ENCODE peak calls at places on chromosomes 12 and 14, in six cellular contexts. One of them, this sample, is unnamed. For H3K27me3, the result is how much of the 10 kb centered on the place peaks cover.

GRCh38 chr12:107411792-107412535 is 273.6 kb upstream of the PWP1 start:
- DNase-seq in breast epithelium: no peak
- DNase-seq in Panc1: no peak
- DNase-seq in transverse colon: no peak
- DNase-seq in vagina: no peak
- DNase-seq in endothelial cell of umbilical vein: no peak
- DNase-seq in this sample: no peak

GRCh38 chr12:46470975-46471374 is 98.4 kb upstream of the SLC38A2 start:
- DNase-seq in breast epithelium: no peak
- DNase-seq in Panc1: no peak
- DNase-seq in transverse colon: no peak
- DNase-seq in vagina: no peak
- DNase-seq in endothelial cell of umbilical vein: no peak
- DNase-seq in this sample: no peak

GRCh38 chr12:100473050-100473715 is 483 bp upstream of the NR1H4 start:
- DNase-seq in breast epithelium: no peak
- DNase-seq in Panc1: no peak
- DNase-seq in transverse colon: no peak
- DNase-seq in vagina: no peak
- DNase-seq in endothelial cell of umbilical vein: no peak
- DNase-seq in this sample: no peak

GRCh38 chr14:34324363-34324795 is 137.7 kb downstream of the SPTSSA start:
- DNase-seq in breast epithelium: no peak
- DNase-seq in Panc1: no peak
- DNase-seq in transverse colon: peak
- DNase-seq in vagina: no peak
- DNase-seq in endothelial cell of umbilical vein: peak
- DNase-seq in this sample: no peak

GRCh38 chr14:64766430-64767151 is 62.4 kb downstream of the PLEKHG3 start:
- DNase-seq in breast epithelium: no peak
- DNase-seq in Panc1: no peak
- DNase-seq in transverse colon: no peak
- DNase-seq in vagina: no peak
- DNase-seq in endothelial cell of umbilical vein: no peak
- DNase-seq in this sample: peak

GRCh38 chr12:105793421-105793820 is 345.3 kb downstream of the NUAK1 start:
- DNase-seq in breast epithelium: no peak
- DNase-seq in Panc1: no peak
- DNase-seq in transverse colon: no peak
- DNase-seq in vagina: no peak
- DNase-seq in endothelial cell of umbilical vein: no peak
- DNase-seq in this sample: no peak

GRCh38 chr14:89625208-89625987 is 208.4 kb upstream of the FOXN3 start:
- DNase-seq in breast epithelium: no peak
- DNase-seq in Panc1: no peak
- DNase-seq in transverse colon: no peak
- DNase-seq in vagina: no peak
- DNase-seq in endothelial cell of umbilical vein: no peak
- DNase-seq in this sample: no peak

GRCh38 chr12:24894869-24895268 is 54.0 kb downstream of the BCAT1 start:
- DNase-seq in breast epithelium: no peak
- DNase-seq in Panc1: no peak
- DNase-seq in transverse colon: no peak
- DNase-seq in vagina: no peak
- DNase-seq in endothelial cell of umbilical vein: peak
- DNase-seq in this sample: no peak

GRCh38 chr14:76950043-76951020 is 78.2 kb downstream of the IRF2BPL start:
- DNase-seq in breast epithelium: no peak
- DNase-seq in Panc1: no peak
- DNase-seq in transverse colon: no peak
- DNase-seq in vagina: no peak
- DNase-seq in endothelial cell of umbilical vein: peak
- DNase-seq in this sample: no peak

GRCh38 chr14:64137657-64138290 is 156.4 kb downstream of the ESR2 start:
- DNase-seq in breast epithelium: no peak
- DNase-seq in Panc1: no peak
- DNase-seq in transverse colon: no peak
- DNase-seq in vagina: no peak
- DNase-seq in endothelial cell of umbilical vein: peak
- DNase-seq in this sample: no peak

GRCh38 chr12:108308432-108308831 is 30.7 kb downstream of the CMKLR1 start:
- DNase-seq in breast epithelium: no peak
- DNase-seq in Panc1: no peak
- DNase-seq in transverse colon: no peak
- DNase-seq in vagina: no peak
- DNase-seq in endothelial cell of umbilical vein: no peak
- DNase-seq in this sample: no peak

GRCh38 chr12:111635524-111635923 is 36.4 kb upstream of the ATXN2 start:
- DNase-seq in breast epithelium: no peak
- DNase-seq in Panc1: no peak
- DNase-seq in transverse colon: no peak
- DNase-seq in vagina: no peak
- DNase-seq in endothelial cell of umbilical vein: no peak
- DNase-seq in this sample: peak

GRCh38 chr12:109435428-109436180 is 41.5 kb downstream of the KCTD10 start:
- DNase-seq in breast epithelium: no peak
- DNase-seq in Panc1: no peak
- DNase-seq in transverse colon: no peak
- DNase-seq in vagina: no peak
- DNase-seq in endothelial cell of umbilical vein: no peak
- DNase-seq in this sample: no peak

GRCh38 chr14:101351146-101351545 is 210.1 kb upstream of the DIO3 start:
- DNase-seq in breast epithelium: no peak
- DNase-seq in Panc1: no peak
- DNase-seq in transverse colon: no peak
- DNase-seq in vagina: no peak
- DNase-seq in endothelial cell of umbilical vein: no peak
- DNase-seq in this sample: no peak

GRCh38 chr12:67052981-67053380 is 216.2 kb upstream of the CAND1 start:
- DNase-seq in breast epithelium: no peak
- DNase-seq in Panc1: no peak
- DNase-seq in transverse colon: no peak
- DNase-seq in vagina: no peak
- DNase-seq in endothelial cell of umbilical vein: no peak
- DNase-seq in this sample: no peak

GRCh38 chr14:105026789-105027563 is 6.1 kb upstream of the CDCA4 start:
- DNase-seq in breast epithelium: no peak
- DNase-seq in Panc1: no peak
- DNase-seq in transverse colon: no peak
- DNase-seq in vagina: no peak
- DNase-seq in endothelial cell of umbilical vein: no peak
- DNase-seq in this sample: no peak

GRCh38 chr12:117311-117710 is 50.7 kb downstream of the IQSEC3 start:
- DNase-seq in breast epithelium: no peak
- DNase-seq in Panc1: no peak
- DNase-seq in transverse colon: no peak
- DNase-seq in vagina: no peak
- DNase-seq in endothelial cell of umbilical vein: no peak
- DNase-seq in this sample: peak

GRCh38 chr12:131116437-131117117 is 162.9 kb downstream of the ADGRD1 start:
- DNase-seq in breast epithelium: peak
- DNase-seq in Panc1: no peak
- DNase-seq in transverse colon: no peak
- DNase-seq in vagina: no peak
- DNase-seq in endothelial cell of umbilical vein: no peak
- DNase-seq in this sample: peak

GRCh38 chr12:132471011-132471857 is 18.7 kb upstream of the FBRSL1 start:
- DNase-seq in breast epithelium: no peak
- DNase-seq in Panc1: no peak
- DNase-seq in transverse colon: peak
- DNase-seq in vagina: no peak
- DNase-seq in endothelial cell of umbilical vein: no peak
- DNase-seq in this sample: peak

GRCh38 chr14:37143500-37143874 is 28.9 kb downstream of the SLC25A21 start:
- DNase-seq in breast epithelium: no peak
- DNase-seq in Panc1: no peak
- DNase-seq in transverse colon: no peak
- DNase-seq in vagina: no peak
- DNase-seq in endothelial cell of umbilical vein: no peak
- DNase-seq in this sample: no peak

GRCh38 chr14:88983755-88984154 is 159.3 kb downstream of the TTC8 start:
- DNase-seq in breast epithelium: no peak
- DNase-seq in Panc1: no peak
- DNase-seq in transverse colon: no peak
- DNase-seq in vagina: no peak
- DNase-seq in endothelial cell of umbilical vein: no peak
- DNase-seq in this sample: no peak

GRCh38 chr12:71551529-71551928 is 111.9 kb downstream of the LGR5 start:
- DNase-seq in breast epithelium: no peak
- DNase-seq in Panc1: no peak
- DNase-seq in transverse colon: no peak
- DNase-seq in vagina: no peak
- DNase-seq in endothelial cell of umbilical vein: peak
- DNase-seq in this sample: no peak

GRCh38 chr14:33516898-33517436 is 433.9 kb downstream of the EGLN3 start:
- DNase-seq in breast epithelium: no peak
- DNase-seq in Panc1: no peak
- DNase-seq in transverse colon: no peak
- DNase-seq in vagina: no peak
- DNase-seq in endothelial cell of umbilical vein: no peak
- DNase-seq in this sample: no peak

GRCh38 chr12:112122823-112123690 is 2.3 kb upstream of the TRAFD1 start:
- DNase-seq in breast epithelium: no peak
- DNase-seq in Panc1: no peak
- DNase-seq in transverse colon: no peak
- DNase-seq in vagina: no peak
- DNase-seq in endothelial cell of umbilical vein: no peak
- DNase-seq in this sample: no peak

GRCh38 chr12:6334940-6335450 is 6.9 kb downstream of the TNFRSF1A start:
- DNase-seq in breast epithelium: no peak
- DNase-seq in Panc1: no peak
- DNase-seq in transverse colon: peak
- DNase-seq in vagina: no peak
- DNase-seq in endothelial cell of umbilical vein: no peak
- DNase-seq in this sample: peak

GRCh38 chr12:56315256-56315625 is 547 bp downstream of the CNPY2 start:
- DNase-seq in breast epithelium: no peak
- DNase-seq in Panc1: no peak
- DNase-seq in transverse colon: peak
- DNase-seq in vagina: no peak
- DNase-seq in endothelial cell of umbilical vein: no peak
- DNase-seq in this sample: no peak

GRCh38 chr12:6903712-6904111 is 910 bp upstream of the LRRC23 start:
- DNase-seq in breast epithelium: no peak
- DNase-seq in Panc1: no peak
- DNase-seq in transverse colon: no peak
- DNase-seq in vagina: no peak
- DNase-seq in endothelial cell of umbilical vein: no peak
- DNase-seq in this sample: no peak

GRCh38 chr12:9673404-9674225 is 4.1 kb downstream of the CLEC2D start:
- DNase-seq in breast epithelium: no peak
- DNase-seq in Panc1: no peak
- DNase-seq in transverse colon: peak
- DNase-seq in vagina: no peak
- DNase-seq in endothelial cell of umbilical vein: peak
- DNase-seq in this sample: peak
- TF ChIP-seq POLR2AphosphoS5 in breast epithelium: no peak
- TF ChIP-seq POLR2AphosphoS5 in Panc1: no peak
- TF ChIP-seq POLR2AphosphoS5 in transverse colon: no peak
- TF ChIP-seq POLR2AphosphoS5 in vagina: no peak
- TF ChIP-seq POLR2AphosphoS5 in endothelial cell of umbilical vein: peak
- TF ChIP-seq POLR2AphosphoS5 in this sample: peak

DNA sequence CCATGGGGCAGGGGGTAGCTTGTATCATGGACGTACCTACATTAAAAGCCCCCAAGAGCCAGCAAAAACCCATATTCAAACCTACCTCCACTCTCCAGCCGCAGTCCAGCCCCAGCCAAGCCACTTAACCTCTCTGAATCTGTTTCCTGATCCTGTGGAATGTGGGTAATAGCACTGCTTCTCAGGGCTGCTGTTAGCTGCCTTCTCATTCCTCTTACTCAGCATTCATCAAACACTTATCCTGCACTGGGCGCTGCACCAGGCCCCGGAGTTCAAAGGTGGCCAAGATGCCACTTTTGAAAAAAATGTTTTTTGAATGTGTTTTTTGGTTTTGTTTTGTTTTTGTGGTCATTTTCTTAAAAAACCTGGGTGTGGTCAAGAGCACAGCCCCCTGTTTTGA is 237.4 kb downstream of the CHST11 start:
- DNase-seq in breast epithelium: no peak
- DNase-seq in Panc1: no peak
- DNase-seq in transverse colon: no peak
- DNase-seq in vagina: no peak
- DNase-seq in endothelial cell of umbilical vein: peak
- DNase-seq in this sample: no peak
- H3K27me3 ChIP-seq in breast epithelium: under half
- H3K27me3 ChIP-seq in Panc1: under half
- H3K27me3 ChIP-seq in transverse colon: under half
- H3K27me3 ChIP-seq in vagina: under half
- H3K27me3 ChIP-seq in endothelial cell of umbilical vein: under half
- H3K27me3 ChIP-seq in this sample: under half

DNA sequence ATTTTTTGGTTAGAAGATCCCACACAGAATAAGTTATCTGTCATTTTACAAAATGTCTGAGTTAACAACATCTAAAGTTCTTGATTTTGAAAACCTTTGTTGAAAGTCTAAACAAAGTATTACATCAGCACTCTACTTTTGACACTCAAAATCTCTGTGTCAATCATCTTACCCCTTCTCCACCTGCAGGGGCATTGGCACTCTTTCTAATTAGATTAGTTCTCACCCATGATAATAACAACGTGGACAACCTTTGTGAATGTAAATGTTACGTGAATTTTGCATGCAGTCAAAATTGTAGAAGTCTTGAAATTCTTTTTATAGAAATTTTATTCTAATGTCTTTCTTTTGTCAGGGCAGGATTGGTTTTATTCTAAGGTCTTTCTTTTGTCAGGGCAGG is 33.5 kb upstream of the PPFIA2 start:
- DNase-seq in breast epithelium: no peak
- DNase-seq in Panc1: no peak
- DNase-seq in transverse colon: no peak
- DNase-seq in vagina: no peak
- DNase-seq in endothelial cell of umbilical vein: no peak
- DNase-seq in this sample: no peak
- TF ChIP-seq POLR2AphosphoS5 in breast epithelium: no peak
- TF ChIP-seq POLR2AphosphoS5 in Panc1: no peak
- TF ChIP-seq POLR2AphosphoS5 in transverse colon: no peak
- TF ChIP-seq POLR2AphosphoS5 in vagina: no peak
- TF ChIP-seq POLR2AphosphoS5 in endothelial cell of umbilical vein: no peak
- TF ChIP-seq POLR2AphosphoS5 in this sample: no peak

GRCh38 chr14:97445367-97445766 is 648.2 kb downstream of the VRK1 start:
- DNase-seq in breast epithelium: no peak
- DNase-seq in Panc1: no peak
- DNase-seq in transverse colon: no peak
- DNase-seq in vagina: no peak
- DNase-seq in endothelial cell of umbilical vein: no peak
- DNase-seq in this sample: no peak

GRCh38 chr14:97444248-97444647 is 647.1 kb downstream of the VRK1 start:
- DNase-seq in breast epithelium: no peak
- DNase-seq in Panc1: no peak
- DNase-seq in transverse colon: no peak
- DNase-seq in vagina: no peak
- DNase-seq in endothelial cell of umbilical vein: no peak
- DNase-seq in this sample: no peak

GRCh38 chr14:97441740-97442362 is 644.7 kb downstream of the VRK1 start:
- DNase-seq in breast epithelium: no peak
- DNase-seq in Panc1: no peak
- DNase-seq in transverse colon: no peak
- DNase-seq in vagina: no peak
- DNase-seq in endothelial cell of umbilical vein: no peak
- DNase-seq in this sample: no peak

GRCh38 chr14:97443412-97443811 is 646.2 kb downstream of the VRK1 start:
- DNase-seq in breast epithelium: no peak
- DNase-seq in Panc1: no peak
- DNase-seq in transverse colon: no peak
- DNase-seq in vagina: no peak
- DNase-seq in endothelial cell of umbilical vein: no peak
- DNase-seq in this sample: no peak

GRCh38 chr14:97442363-97442762 is 645.2 kb downstream of the VRK1 start:
- DNase-seq in breast epithelium: no peak
- DNase-seq in Panc1: no peak
- DNase-seq in transverse colon: no peak
- DNase-seq in vagina: no peak
- DNase-seq in endothelial cell of umbilical vein: no peak
- DNase-seq in this sample: no peak
- H3K27me3 ChIP-seq in breast epithelium: under half
- H3K27me3 ChIP-seq in Panc1: under half
- H3K27me3 ChIP-seq in transverse colon: under half
- H3K27me3 ChIP-seq in vagina: under half
- H3K27me3 ChIP-seq in endothelial cell of umbilical vein: under half
- H3K27me3 ChIP-seq in this sample: under half

This sample was measured in spleen.